ENCODE peak calls at places on chromosomes 11 and 22, in five cellular contexts. S, Z, N, Q and F are unnamed samples.

GRCh38 chr22:23784215-23784732 is 2.5 kb upstream of the SMARCB1 start:
- DNase-seq in N (no peak), Q (no peak), Z (no peak), S (no peak), F (no peak)

GRCh38 chr11:116426761-116427160 is 346.0 kb downstream of the BUD13 start:
- DNase-seq in Z (no peak), N (no peak), S (no peak), Q (no peak), F (no peak)

GRCh38 chr11:102438311-102439062 is 14.1 kb downstream of the TMEM123 start:
- DNase-seq in Z (no peak), Q (no peak), S (no peak), N (no peak), F (no peak)

GRCh38 chr22:20965104-20965887 is 1.8 kb upstream of the AIFM3 start:
- DNase-seq in S (no peak), Z (no peak), N (no peak), Q (no peak), F (no peak)

GRCh38 chr22:26550498-26551033 is 38.3 kb upstream of the TFIP11 start:
- DNase-seq in Z (peak; percentile 89), Q (peak; percentile 83), S (no peak), N (no peak), F (no peak)

GRCh38 chr11:101127348-101127698 is 2.3 kb downstream of the PGR start:
- DNase-seq in S (no peak), N (peak; percentile 69), Z (no peak), Q (no peak), F (no peak)

GRCh38 chr11:13117344-13117743 is 108.2 kb downstream of the RASSF10 start:
- DNase-seq in Q (no peak), Z (no peak), S (no peak), N (no peak), F (no peak)

GRCh38 chr11:64758330-64759079 is 1.3 kb downstream of the PYGM start:
- DNase-seq in N (peak; percentile 65), Z (no peak), Q (no peak), S (no peak), F (no peak)

GRCh38 chr11:112989198-112989597 is 28.0 kb downstream of the NCAM1 start:
- DNase-seq in Q (no peak), S (no peak), N (no peak), Z (no peak), F (no peak)

GRCh38 chr11:48210052-48210451 is 6.6 kb upstream of the OR4B1 start:
- DNase-seq in N (no peak), Q (peak; percentile 0), Z (no peak), S (no peak), F (no peak)

GRCh38 chr11:47177229-47177845 is 658 bp upstream of the ARFGAP2 start:
- DNase-seq in Q (peak; percentile 84), N (peak; percentile 84), S (no peak), Z (peak; percentile 81), F (peak; percentile 82)

GRCh38 chr22:29201722-29202230 is 3.9 kb upstream of the EMID1 start:
- DNase-seq in S (no peak), Q (no peak), Z (no peak), N (no peak), F (no peak)

GRCh38 chr11:11070976-11071375 is 213.1 kb upstream of the ZBED5 start:
- DNase-seq in Z (no peak), S (no peak), Q (no peak), N (no peak), F (no peak)

GRCh38 chr11:67581469-67581868 is 2.1 kb upstream of the GSTP1 start:
- DNase-seq in Z (no peak), N (no peak), S (no peak), Q (no peak), F (peak; percentile 40)

GRCh38 chr22:19097518-19097917 is 24.7 kb downstream of the DGCR2 start:
- DNase-seq in N (peak; percentile 26), Z (no peak), Q (no peak), S (no peak), F (no peak)

GRCh38 chr22:42757475-42757874 is 36.8 kb upstream of the A4GALT start:
- DNase-seq in N (no peak), Q (no peak), S (no peak), Z (no peak), F (no peak)

GRCh38 chr22:29071261-29072045 is 1.4 kb upstream of the KREMEN1 start:
- DNase-seq in Q (peak; percentile 36), N (peak; percentile 75), S (peak; percentile 83), Z (peak; percentile 36), F (peak; percentile 94)

GRCh38 chr22:38569181-38569971 is 607 bp downstream of the DMC1 start:
- DNase-seq in Z (no peak), N (peak; percentile 69), Q (no peak), S (no peak), F (no peak)

GRCh38 chr11:86719781-86720463 is 47.5 kb upstream of the ME3 start:
- DNase-seq in Z (peak; percentile 87), N (no peak), Q (peak; percentile 80), S (no peak), F (peak; percentile 85)

GRCh38 chr11:68504432-68505066 is 44.0 kb downstream of the PPP6R3 start:
- DNase-seq in Z (peak; percentile 12), Q (no peak), N (no peak), S (no peak), F (no peak)

GRCh38 chr11:7613394-7613720 is 59.9 kb downstream of the CYB5R2 start:
- DNase-seq in Q (no peak), N (no peak), Z (no peak), S (no peak), F (peak; percentile 72)

GRCh38 chr22:37633082-37633692 is 6.3 kb upstream of the SH3BP1 start:
- DNase-seq in Q (peak; percentile 14), Z (no peak), N (no peak), S (no peak), F (no peak)

GRCh38 chr11:114399490-114399889 is 821 bp downstream of the C11orf71 start:
- DNase-seq in S (no peak), Q (no peak), N (no peak), Z (no peak), F (no peak)

GRCh38 chr11:64164392-64165312 is 1.3 kb downstream of the MACROD1 start:
- DNase-seq in Z (no peak), S (no peak), N (no peak), Q (no peak), F (no peak)

GRCh38 chr11:597166-597725 is 18.5 kb downstream of the IRF7 start:
- DNase-seq in N (no peak), S (no peak), Q (no peak), Z (no peak), F (no peak)

GRCh38 chr11:70429428-70429705 is 31.0 kb downstream of the CTTN start:
- DNase-seq in Z (no peak), Q (no peak), S (no peak), N (no peak), F (no peak)
- H3K4me3 ChIP-seq in Z (no peak overlapping the region), Q (no peak overlapping the region), S (no peak overlapping the region), N (no peak overlapping the region), F (no peak overlapping the region)

GRCh38 chr22:50456026-50456425 is 18.8 kb downstream of the SBF1 start:
- DNase-seq in N (no peak), Z (no peak), S (no peak), Q (no peak), F (no peak)

GRCh38 chr22:50454556-50455075 is 20.2 kb downstream of the SBF1 start:
- DNase-seq in Q (no peak), Z (no peak), N (no peak), S (no peak), F (no peak)

GRCh38 chr22:50459016-50459415 is 15.8 kb downstream of the SBF1 start:
- DNase-seq in N (no peak), S (no peak), Q (no peak), Z (no peak), F (no peak)

GRCh38 chr22:50455201-50455600 is 19.6 kb downstream of the SBF1 start:
- DNase-seq in Q (no peak), S (no peak), Z (no peak), N (no peak), F (no peak)

GRCh38 chr22:50456466-50457234 is 18.2 kb downstream of the SBF1 start:
- DNase-seq in S (no peak), Z (no peak), N (no peak), Q (no peak), F (no peak)
- TF ChIP-seq CTCF in S (no peak), Z (no peak), N (no peak), Q (peak; percentile 11), F (peak; percentile 15)

DNA sequence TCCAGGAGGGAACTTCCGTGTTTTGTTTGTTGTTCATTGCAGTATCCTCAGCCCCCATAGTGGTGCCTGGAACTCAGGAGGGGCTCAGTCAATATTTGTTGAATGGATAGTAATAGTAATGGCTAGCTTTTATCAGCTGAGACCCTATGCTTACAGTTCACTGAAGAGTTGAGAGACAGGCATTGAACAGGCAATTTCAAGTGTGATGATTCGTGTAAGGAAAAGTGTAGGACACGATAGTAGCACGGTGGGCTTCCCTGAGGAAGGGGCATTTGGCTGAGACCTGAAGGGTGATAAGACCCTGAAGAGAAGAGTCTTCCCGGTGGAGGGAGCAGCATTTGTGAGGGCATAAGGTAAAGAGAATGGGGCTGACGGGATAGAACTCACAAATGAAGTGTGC is 159.3 kb downstream of the COMMD9 start:
- DNase-seq in S (no peak), Z (no peak), Q (no peak), N (no peak), F (no peak)
- H3K4me3 ChIP-seq in S (no peak overlapping the region), Z (no peak overlapping the region), Q (no peak overlapping the region), N (no peak overlapping the region), F (no peak overlapping the region)

DNA sequence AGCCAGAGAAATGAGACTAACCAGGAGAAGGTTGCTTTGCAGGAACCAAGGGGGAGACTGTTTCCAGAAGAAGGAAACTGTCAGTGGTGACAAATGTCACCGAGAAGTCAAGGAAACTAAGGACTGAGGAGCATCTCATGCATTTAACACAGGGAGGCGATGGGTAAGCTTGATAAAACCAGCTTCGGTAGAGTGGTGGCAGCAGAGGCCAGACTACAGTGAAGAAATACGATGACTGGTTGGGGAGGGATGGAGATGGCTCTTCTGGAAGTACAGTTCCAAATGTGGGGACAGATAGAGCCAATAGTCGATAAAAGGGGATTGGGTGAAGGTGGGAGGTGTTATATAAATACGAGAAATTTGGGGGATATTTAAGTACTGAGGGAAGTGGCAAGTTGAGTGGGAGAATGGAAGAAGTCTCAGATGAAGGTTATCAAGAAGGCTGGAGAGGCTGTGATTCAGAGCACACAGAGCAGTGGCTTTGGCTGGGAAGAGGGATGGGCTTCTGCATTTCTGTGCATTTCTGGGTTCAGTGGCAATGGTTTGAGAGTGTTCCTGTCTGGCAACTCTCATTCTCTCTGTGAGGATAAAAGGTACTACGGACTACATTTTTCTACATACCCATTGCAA is 29.2 kb downstream of the SC5D start:
- DNase-seq in Z (peak; percentile 35), N (no peak), Q (peak; percentile 20), S (no peak), F (peak; percentile 60)
- TF ChIP-seq CTCF in Z (peak; percentile 40), N (peak; percentile 27), Q (peak; percentile 18), S (no peak), F (peak; percentile 63)